ENCODE peak calls at places on chromosome 18, in four cellular contexts. H, M, E and T are unnamed samples.

GRCh38 chr18:37199741-37200140 is 365.9 kb downstream of the CELF4 start:
- DNase-seq in H (no peak), E (no peak), M (no peak), T (no peak)

GRCh38 chr18:2143666-2144065 is 427.6 kb downstream of the METTL4 start:
- DNase-seq in H (no peak), M (no peak), E (no peak), T (no peak)

GRCh38 chr18:37529863-37530262 is 35.7 kb downstream of the CELF4 start:
- DNase-seq in H (no peak), E (no peak), M (no peak), T (no peak)

GRCh38 chr18:74604774-74605173 is 7.1 kb downstream of the ZNF407 start:
- DNase-seq in E (no peak), M (no peak), H (no peak), T (no peak)

GRCh38 chr18:25299426-25299825 is 52.5 kb downstream of the ZNF521 start:
- DNase-seq in M (no peak), E (no peak), H (no peak), T (no peak)

GRCh38 chr18:11004294-11004693 is 145.1 kb downstream of the PIEZO2 start:
- DNase-seq in H (no peak), M (no peak), E (no peak), T (no peak)

GRCh38 chr18:3585656-3586509 is 135.9 kb downstream of the TGIF1 start:
- DNase-seq in H (peak), E (peak), M (peak), T (peak)

GRCh38 chr18:79612291-79613108 is 67.1 kb upstream of the CTDP1 start:
- DNase-seq in M (peak), H (peak), E (no peak), T (no peak)

GRCh38 chr18:685438-685837 is 27.0 kb downstream of the ENOSF1 start:
- DNase-seq in M (no peak), E (no peak), H (no peak), T (no peak)

GRCh38 chr18:23538870-23539269 is 35.6 kb downstream of the RMC1 start:
- DNase-seq in M (no peak), E (no peak), H (no peak), T (no peak)

GRCh38 chr18:25826823-25827617 is 263.4 kb downstream of the SS18 start:
- DNase-seq in E (no peak), M (no peak), H (no peak), T (no peak)

GRCh38 chr18:70387018-70387417 is 98.2 kb downstream of the SOCS6 start:
- DNase-seq in H (no peak), E (no peak), M (no peak), T (no peak)

GRCh38 chr18:3262234-3263171 is 570 bp downstream of the MYL12B start:
- DNase-seq in E (no peak), H (no peak), M (no peak), T (no peak)

GRCh38 chr18:55420665-55420964 is 167.4 kb downstream of the TCF4 start:
- DNase-seq in H (no peak), E (no peak), M (no peak), T (no peak)

GRCh38 chr18:24499814-24500601 is 39.6 kb downstream of the HRH4 start:
- DNase-seq in H (no peak), E (no peak), M (no peak), T (no peak)

GRCh38 chr18:53909668-53910067 is 314.8 kb downstream of the MBD2 start:
- DNase-seq in M (no peak), H (no peak), E (peak), T (no peak)

GRCh38 chr18:56615738-56616520 is 22.5 kb downstream of the TXNL1 start:
- DNase-seq in M (no peak), E (no peak), H (no peak), T (no peak)

GRCh38 chr18:76126327-76126726 is 368.7 kb downstream of the ZNF516 start:
- DNase-seq in H (no peak), M (no peak), E (no peak), T (no peak)

GRCh38 chr18:76932026-76932819 is 109.9 kb downstream of the ZNF236 start:
- DNase-seq in H (no peak), M (no peak), E (no peak), T (no peak)

GRCh38 chr18:21546423-21546822 is 54.1 kb downstream of the ESCO1 start:
- DNase-seq in E (no peak), M (no peak), H (no peak), T (no peak)

GRCh38 chr18:75408554-75409506 is 18.7 kb downstream of the SMIM21 start:
- DNase-seq in M (peak), H (no peak), E (no peak), T (no peak)

GRCh38 chr18:42828881-42829280 is 286.6 kb downstream of the RIT2 start:
- DNase-seq in E (no peak), M (no peak), H (no peak), T (no peak)
- H3K4me3 ChIP-seq in E (no peak), M (no peak), H (no peak), T (no peak)

GRCh38 chr18:9673296-9674251 is 34.5 kb upstream of the RAB31 start:
- DNase-seq in M (peak), H (no peak), E (no peak), T (peak)
- H3K4me3 ChIP-seq in M (no peak), H (no peak), E (no peak), T (no peak)

GRCh38 chr18:35267161-35267651 is 22.8 kb downstream of the ZSCAN30 start:
- DNase-seq in H (peak), M (peak), E (peak), T (peak)
- H3K4me3 ChIP-seq in H (peak), M (peak), E (peak), T (peak)

DNA sequence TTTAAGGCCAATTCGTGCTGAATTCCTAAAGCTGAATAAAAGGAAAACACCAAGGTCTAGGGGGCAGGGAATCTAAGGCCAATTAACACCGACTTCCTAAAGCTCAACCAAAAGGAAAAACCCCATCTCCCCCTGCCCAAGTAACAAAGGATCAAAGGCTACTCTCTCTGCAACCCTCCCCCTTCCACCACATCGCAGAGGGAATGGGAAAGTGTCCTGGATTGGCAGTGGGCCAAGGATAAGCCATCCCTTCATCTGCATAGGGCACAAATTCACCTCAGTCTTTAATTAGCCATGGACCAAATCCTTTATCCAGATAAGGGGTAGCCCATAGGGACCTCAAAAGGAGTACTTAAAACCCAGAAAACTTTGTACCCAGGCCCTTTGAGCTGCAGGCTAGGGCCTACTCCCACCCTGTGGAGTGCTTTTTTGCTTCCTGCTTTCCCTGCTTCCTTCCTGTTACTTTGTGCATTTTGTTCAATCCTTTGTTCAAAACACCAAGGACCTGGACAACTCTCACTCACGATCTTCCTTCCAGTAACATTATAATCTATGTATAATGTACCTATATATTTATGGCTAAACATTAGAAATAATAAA is 2119.8 kb upstream of the CELF4 start:
- DNase-seq in H (no peak), M (no peak), E (no peak), T (no peak)
- H3K4me3 ChIP-seq in H (no peak), M (no peak), E (no peak), T (no peak)

GRCh38 chr18:58657494-58657893 is 13.8 kb upstream of the MALT1 start:
- DNase-seq in H (no peak), E (no peak), M (no peak), T (no peak)
- H3K4me3 ChIP-seq in H (no peak), E (no peak), M (no peak), T (no peak)

GRCh38 chr18:49491534-49491856 is 4.5 kb upstream of the C18orf32 start:
- DNase-seq in E (no peak), H (no peak), M (no peak), T (no peak)
- H3K4me3 ChIP-seq in E (peak), H (peak), M (peak), T (peak)

DNA sequence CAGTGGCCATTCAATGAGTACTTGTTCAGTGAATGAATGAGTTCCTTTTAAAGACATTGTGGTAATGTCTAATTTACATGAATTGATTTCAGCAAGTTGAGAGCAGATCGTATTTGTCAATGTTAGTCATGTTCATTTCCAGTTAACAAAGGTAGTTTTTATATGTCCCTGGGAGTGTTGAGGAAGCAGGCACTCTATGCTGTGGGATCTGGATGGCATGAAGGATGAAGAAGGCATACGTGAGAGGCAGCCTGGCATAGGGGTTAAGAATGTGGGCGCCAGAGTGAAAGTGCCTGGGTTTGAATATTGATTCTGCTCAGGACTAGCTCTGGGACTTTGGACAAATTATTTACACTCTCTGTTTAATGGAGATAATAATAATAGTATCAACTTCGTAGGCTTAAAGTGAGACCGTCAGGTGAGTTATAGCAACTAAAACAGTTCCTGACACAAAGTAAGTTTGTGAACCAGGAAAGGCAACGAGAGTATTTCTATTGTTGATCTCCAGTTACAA is 434.2 kb upstream of the CHST9 start:
- DNase-seq in E (no peak), M (no peak), H (no peak), T (no peak)
- H3K4me3 ChIP-seq in E (no peak), M (no peak), H (no peak), T (no peak)